ENCODE peak calls at places on chromosome 1, in eight cellular contexts. One of them, this sample, is unnamed.

GRCh38 chr1:201584510-201584991 is 45.6 kb downstream of the NAV1 start:
- DNase-seq in CD8-positive, alpha-beta T cell: no peak
- DNase-seq in DND-41: no peak
- DNase-seq in uterus: no peak
- DNase-seq in right cardiac atrium: peak; percentile 60
- DNase-seq in Peyer's patch: peak; percentile 53
- DNase-seq in upper lobe of right lung: peak; percentile 37
- DNase-seq in OCI-LY7: no peak
- DNase-seq in this sample: no peak

GRCh38 chr1:45442272-45442671 is 48.7 kb downstream of the TESK2 start:
- DNase-seq in CD8-positive, alpha-beta T cell: no peak
- DNase-seq in DND-41: no peak
- DNase-seq in uterus: no peak
- DNase-seq in right cardiac atrium: no peak
- DNase-seq in Peyer's patch: no peak
- DNase-seq in upper lobe of right lung: no peak
- DNase-seq in OCI-LY7: no peak
- DNase-seq in this sample: no peak

GRCh38 chr1:194419721-194420120 is 1233.3 kb upstream of the B3GALT2 start:
- DNase-seq in CD8-positive, alpha-beta T cell: no peak
- DNase-seq in DND-41: no peak
- DNase-seq in uterus: no peak
- DNase-seq in right cardiac atrium: no peak
- DNase-seq in Peyer's patch: no peak
- DNase-seq in upper lobe of right lung: no peak
- DNase-seq in OCI-LY7: peak; percentile 8
- DNase-seq in this sample: no peak

GRCh38 chr1:204224655-204225054 is 10.9 kb upstream of the GOLT1A start:
- DNase-seq in CD8-positive, alpha-beta T cell: no peak
- DNase-seq in DND-41: no peak
- DNase-seq in uterus: no peak
- DNase-seq in right cardiac atrium: no peak
- DNase-seq in Peyer's patch: peak; percentile 0
- DNase-seq in upper lobe of right lung: no peak
- DNase-seq in OCI-LY7: no peak
- DNase-seq in this sample: no peak

GRCh38 chr1:179080866-179081695 is 789 bp upstream of the TOR3A start:
- DNase-seq in CD8-positive, alpha-beta T cell: peak; percentile 64
- DNase-seq in DND-41: no peak
- DNase-seq in uterus: no peak
- DNase-seq in right cardiac atrium: no peak
- DNase-seq in Peyer's patch: no peak
- DNase-seq in upper lobe of right lung: no peak
- DNase-seq in OCI-LY7: peak; percentile 38
- DNase-seq in this sample: peak; percentile 52

GRCh38 chr1:65769621-65770020 is 23.1 kb upstream of the PDE4B start:
- DNase-seq in CD8-positive, alpha-beta T cell: no peak
- DNase-seq in DND-41: no peak
- DNase-seq in uterus: no peak
- DNase-seq in right cardiac atrium: no peak
- DNase-seq in Peyer's patch: no peak
- DNase-seq in upper lobe of right lung: no peak
- DNase-seq in OCI-LY7: no peak
- DNase-seq in this sample: no peak

GRCh38 chr1:45545553-45546310 is 4.9 kb upstream of the AKR1A1 start:
- DNase-seq in CD8-positive, alpha-beta T cell: no peak
- DNase-seq in DND-41: no peak
- DNase-seq in uterus: no peak
- DNase-seq in right cardiac atrium: no peak
- DNase-seq in Peyer's patch: no peak
- DNase-seq in upper lobe of right lung: no peak
- DNase-seq in OCI-LY7: no peak
- DNase-seq in this sample: no peak

GRCh38 chr1:174965006-174965971 is 34.5 kb upstream of the CACYBP start:
- DNase-seq in CD8-positive, alpha-beta T cell: peak; percentile 51
- DNase-seq in DND-41: no peak
- DNase-seq in uterus: no peak
- DNase-seq in right cardiac atrium: peak; percentile 39
- DNase-seq in Peyer's patch: peak; percentile 75
- DNase-seq in upper lobe of right lung: no peak
- DNase-seq in OCI-LY7: peak; percentile 54
- DNase-seq in this sample: peak; percentile 60

GRCh38 chr1:193457676-193458075 is 271.3 kb upstream of the B3GALT2 start:
- DNase-seq in CD8-positive, alpha-beta T cell: no peak
- DNase-seq in DND-41: no peak
- DNase-seq in uterus: no peak
- DNase-seq in right cardiac atrium: no peak
- DNase-seq in Peyer's patch: no peak
- DNase-seq in upper lobe of right lung: no peak
- DNase-seq in OCI-LY7: no peak
- DNase-seq in this sample: no peak

GRCh38 chr1:56968878-56969495 is 3.2 kb upstream of the C8B start:
- DNase-seq in CD8-positive, alpha-beta T cell: no peak
- DNase-seq in DND-41: no peak
- DNase-seq in uterus: no peak
- DNase-seq in right cardiac atrium: no peak
- DNase-seq in Peyer's patch: no peak
- DNase-seq in upper lobe of right lung: no peak
- DNase-seq in OCI-LY7: no peak
- DNase-seq in this sample: no peak

GRCh38 chr1:236833593-236833992 is 38.5 kb downstream of the MTR start:
- DNase-seq in CD8-positive, alpha-beta T cell: no peak
- DNase-seq in DND-41: no peak
- DNase-seq in uterus: no peak
- DNase-seq in right cardiac atrium: no peak
- DNase-seq in Peyer's patch: no peak
- DNase-seq in upper lobe of right lung: no peak
- DNase-seq in OCI-LY7: no peak
- DNase-seq in this sample: no peak

GRCh38 chr1:44609412-44609767 is 64.9 kb downstream of the TMEM53 start:
- DNase-seq in CD8-positive, alpha-beta T cell: peak; percentile 28
- DNase-seq in DND-41: peak; percentile 24
- DNase-seq in uterus: peak; percentile 71
- DNase-seq in right cardiac atrium: peak; percentile 84
- DNase-seq in Peyer's patch: peak; percentile 75
- DNase-seq in upper lobe of right lung: no peak
- DNase-seq in OCI-LY7: peak; percentile 47
- DNase-seq in this sample: peak; percentile 26

GRCh38 chr1:912740-913301 is 10.9 kb upstream of the SAMD11 start:
- DNase-seq in CD8-positive, alpha-beta T cell: peak; percentile 11
- DNase-seq in DND-41: peak; percentile 15
- DNase-seq in uterus: no peak
- DNase-seq in right cardiac atrium: peak; percentile 61
- DNase-seq in Peyer's patch: peak; percentile 45
- DNase-seq in upper lobe of right lung: peak; percentile 51
- DNase-seq in OCI-LY7: no peak
- DNase-seq in this sample: no peak

GRCh38 chr1:241569848-241570247 is 37.7 kb downstream of the KMO start:
- DNase-seq in CD8-positive, alpha-beta T cell: no peak
- DNase-seq in DND-41: no peak
- DNase-seq in uterus: no peak
- DNase-seq in right cardiac atrium: no peak
- DNase-seq in Peyer's patch: no peak
- DNase-seq in upper lobe of right lung: no peak
- DNase-seq in OCI-LY7: no peak
- DNase-seq in this sample: no peak

GRCh38 chr1:231943084-231943483 is 316.5 kb downstream of the DISC1 start:
- DNase-seq in CD8-positive, alpha-beta T cell: no peak
- DNase-seq in DND-41: no peak
- DNase-seq in uterus: no peak
- DNase-seq in right cardiac atrium: no peak
- DNase-seq in Peyer's patch: no peak
- DNase-seq in upper lobe of right lung: no peak
- DNase-seq in OCI-LY7: no peak
- DNase-seq in this sample: no peak

GRCh38 chr1:248696775-248697174 is 5.8 kb downstream of the OR14I1 start:
- DNase-seq in CD8-positive, alpha-beta T cell: no peak
- DNase-seq in DND-41: no peak
- DNase-seq in uterus: no peak
- DNase-seq in right cardiac atrium: no peak
- DNase-seq in Peyer's patch: no peak
- DNase-seq in upper lobe of right lung: no peak
- DNase-seq in OCI-LY7: no peak
- DNase-seq in this sample: no peak

GRCh38 chr1:248696261-248696660 is 6.3 kb downstream of the OR14I1 start:
- DNase-seq in CD8-positive, alpha-beta T cell: no peak
- DNase-seq in DND-41: no peak
- DNase-seq in uterus: no peak
- DNase-seq in right cardiac atrium: peak; percentile 53
- DNase-seq in Peyer's patch: peak; percentile 65
- DNase-seq in upper lobe of right lung: no peak
- DNase-seq in OCI-LY7: peak; percentile 48
- DNase-seq in this sample: peak; percentile 12

GRCh38 chr1:248697907-248698306 is 4.7 kb downstream of the OR14I1 start:
- DNase-seq in CD8-positive, alpha-beta T cell: no peak
- DNase-seq in DND-41: no peak
- DNase-seq in uterus: no peak
- DNase-seq in right cardiac atrium: no peak
- DNase-seq in Peyer's patch: peak; percentile 52
- DNase-seq in upper lobe of right lung: no peak
- DNase-seq in OCI-LY7: no peak
- DNase-seq in this sample: no peak

GRCh38 chr1:248699099-248699498 is 3.5 kb downstream of the OR14I1 start:
- DNase-seq in CD8-positive, alpha-beta T cell: no peak
- DNase-seq in DND-41: no peak
- DNase-seq in uterus: no peak
- DNase-seq in right cardiac atrium: no peak
- DNase-seq in Peyer's patch: no peak
- DNase-seq in upper lobe of right lung: no peak
- DNase-seq in OCI-LY7: no peak
- DNase-seq in this sample: no peak

GRCh38 chr1:248695451-248696132 is 7.0 kb downstream of the OR14I1 start:
- DNase-seq in CD8-positive, alpha-beta T cell: no peak
- DNase-seq in DND-41: no peak
- DNase-seq in uterus: no peak
- DNase-seq in right cardiac atrium: no peak
- DNase-seq in Peyer's patch: no peak
- DNase-seq in upper lobe of right lung: no peak
- DNase-seq in OCI-LY7: no peak
- DNase-seq in this sample: no peak
- H3K9me3 ChIP-seq in CD8-positive, alpha-beta T cell: no peaks in the 10 kb centered on the region
- H3K9me3 ChIP-seq in DND-41: no peaks in the 10 kb centered on the region
- H3K9me3 ChIP-seq in uterus: no peaks in the 10 kb centered on the region
- H3K9me3 ChIP-seq in right cardiac atrium: no peaks in the 10 kb centered on the region
- H3K9me3 ChIP-seq in Peyer's patch: no peaks in the 10 kb centered on the region
- H3K9me3 ChIP-seq in upper lobe of right lung: no peaks in the 10 kb centered on the region
- H3K9me3 ChIP-seq in OCI-LY7: no peaks in the 10 kb centered on the region
- H3K9me3 ChIP-seq in this sample: no peaks in the 10 kb centered on the region

GRCh38 chr1:208524376-208524775 is 280.2 kb upstream of the PLXNA2 start:
- DNase-seq in CD8-positive, alpha-beta T cell: no peak
- DNase-seq in DND-41: no peak
- DNase-seq in uterus: no peak
- DNase-seq in right cardiac atrium: no peak
- DNase-seq in Peyer's patch: no peak
- DNase-seq in upper lobe of right lung: no peak
- DNase-seq in OCI-LY7: no peak
- DNase-seq in this sample: no peak

GRCh38 chr1:208526726-208527125 is 282.5 kb upstream of the PLXNA2 start:
- DNase-seq in CD8-positive, alpha-beta T cell: no peak
- DNase-seq in DND-41: no peak
- DNase-seq in uterus: no peak
- DNase-seq in right cardiac atrium: no peak
- DNase-seq in Peyer's patch: no peak
- DNase-seq in upper lobe of right lung: no peak
- DNase-seq in OCI-LY7: no peak
- DNase-seq in this sample: no peak

GRCh38 chr1:208525417-208525816 is 281.2 kb upstream of the PLXNA2 start:
- DNase-seq in CD8-positive, alpha-beta T cell: no peak
- DNase-seq in DND-41: no peak
- DNase-seq in uterus: no peak
- DNase-seq in right cardiac atrium: no peak
- DNase-seq in Peyer's patch: no peak
- DNase-seq in upper lobe of right lung: no peak
- DNase-seq in OCI-LY7: no peak
- DNase-seq in this sample: no peak

GRCh38 chr1:208523007-208523406 is 278.8 kb upstream of the PLXNA2 start:
- DNase-seq in CD8-positive, alpha-beta T cell: no peak
- DNase-seq in DND-41: no peak
- DNase-seq in uterus: no peak
- DNase-seq in right cardiac atrium: no peak
- DNase-seq in Peyer's patch: no peak
- DNase-seq in upper lobe of right lung: no peak
- DNase-seq in OCI-LY7: no peak
- DNase-seq in this sample: no peak

GRCh38 chr1:208524920-208525319 is 280.7 kb upstream of the PLXNA2 start:
- DNase-seq in CD8-positive, alpha-beta T cell: no peak
- DNase-seq in DND-41: no peak
- DNase-seq in uterus: no peak
- DNase-seq in right cardiac atrium: no peak
- DNase-seq in Peyer's patch: no peak
- DNase-seq in upper lobe of right lung: no peak
- DNase-seq in OCI-LY7: no peak
- DNase-seq in this sample: no peak
- H3K27ac ChIP-seq in CD8-positive, alpha-beta T cell: no peak overlapping the region
- H3K27ac ChIP-seq in DND-41: no peak overlapping the region
- H3K27ac ChIP-seq in uterus: no peak overlapping the region
- H3K27ac ChIP-seq in right cardiac atrium: no peak overlapping the region
- H3K27ac ChIP-seq in Peyer's patch: no peak overlapping the region
- H3K27ac ChIP-seq in upper lobe of right lung: no peak overlapping the region
- H3K27ac ChIP-seq in OCI-LY7: no peak overlapping the region
- H3K27ac ChIP-seq in this sample: no peak overlapping the region

GRCh38 chr1:9315411-9316079 is 22.9 kb downstream of the SPSB1 start:
- DNase-seq in CD8-positive, alpha-beta T cell: no peak
- DNase-seq in DND-41: no peak
- DNase-seq in uterus: no peak
- DNase-seq in right cardiac atrium: peak; percentile 51
- DNase-seq in Peyer's patch: no peak
- DNase-seq in upper lobe of right lung: no peak
- DNase-seq in OCI-LY7: no peak
- DNase-seq in this sample: no peak

GRCh38 chr1:9316080-9316444 is 23.4 kb downstream of the SPSB1 start:
- DNase-seq in CD8-positive, alpha-beta T cell: no peak
- DNase-seq in DND-41: no peak
- DNase-seq in uterus: no peak
- DNase-seq in right cardiac atrium: no peak
- DNase-seq in Peyer's patch: no peak
- DNase-seq in upper lobe of right lung: no peak
- DNase-seq in OCI-LY7: no peak
- DNase-seq in this sample: no peak

GRCh38 chr1:9317591-9318331 is 25.1 kb downstream of the SPSB1 start:
- DNase-seq in CD8-positive, alpha-beta T cell: no peak
- DNase-seq in DND-41: no peak
- DNase-seq in uterus: peak; percentile 82
- DNase-seq in right cardiac atrium: peak; percentile 77
- DNase-seq in Peyer's patch: peak; percentile 56
- DNase-seq in upper lobe of right lung: no peak
- DNase-seq in OCI-LY7: no peak
- DNase-seq in this sample: no peak

GRCh38 chr1:9317072-9317471 is 24.4 kb downstream of the SPSB1 start:
- DNase-seq in CD8-positive, alpha-beta T cell: no peak
- DNase-seq in DND-41: no peak
- DNase-seq in uterus: no peak
- DNase-seq in right cardiac atrium: no peak
- DNase-seq in Peyer's patch: no peak
- DNase-seq in upper lobe of right lung: no peak
- DNase-seq in OCI-LY7: no peak
- DNase-seq in this sample: no peak

GRCh38 chr1:9316512-9316911 is 23.8 kb downstream of the SPSB1 start:
- DNase-seq in CD8-positive, alpha-beta T cell: no peak
- DNase-seq in DND-41: no peak
- DNase-seq in uterus: no peak
- DNase-seq in right cardiac atrium: peak; percentile 61
- DNase-seq in Peyer's patch: no peak
- DNase-seq in upper lobe of right lung: no peak
- DNase-seq in OCI-LY7: no peak
- DNase-seq in this sample: no peak
- H3K4me1 ChIP-seq in CD8-positive, alpha-beta T cell: no peaks in the 10 kb centered on the region
- H3K4me1 ChIP-seq in DND-41: peaks cover 3% of the 10 kb centered on the region
- H3K4me1 ChIP-seq in uterus: peaks cover 57% of the 10 kb centered on the region
- H3K4me1 ChIP-seq in right cardiac atrium: peaks cover 5% of the 10 kb centered on the region
- H3K4me1 ChIP-seq in Peyer's patch: peaks cover 20% of the 10 kb centered on the region
- H3K4me1 ChIP-seq in upper lobe of right lung: peaks cover 27% of the 10 kb centered on the region
- H3K4me1 ChIP-seq in OCI-LY7: peaks cover 50% of the 10 kb centered on the region
- H3K4me1 ChIP-seq in this sample: peaks cover 4% of the 10 kb centered on the region

GRCh38 chr1:227612658-227613057 is 49.3 kb downstream of the ZNF678 start:
- DNase-seq in CD8-positive, alpha-beta T cell: no peak
- DNase-seq in DND-41: no peak
- DNase-seq in uterus: no peak
- DNase-seq in right cardiac atrium: no peak
- DNase-seq in Peyer's patch: no peak
- DNase-seq in upper lobe of right lung: no peak
- DNase-seq in OCI-LY7: no peak
- DNase-seq in this sample: no peak
- H3K9me3 ChIP-seq in CD8-positive, alpha-beta T cell: peaks cover 18% of the 10 kb centered on the region
- H3K9me3 ChIP-seq in DND-41: peaks cover 44% of the 10 kb centered on the region
- H3K9me3 ChIP-seq in uterus: no peaks in the 10 kb centered on the region
- H3K9me3 ChIP-seq in right cardiac atrium: no peaks in the 10 kb centered on the region
- H3K9me3 ChIP-seq in Peyer's patch: no peaks in the 10 kb centered on the region
- H3K9me3 ChIP-seq in upper lobe of right lung: peaks cover 5% of the 10 kb centered on the region
- H3K9me3 ChIP-seq in OCI-LY7: peaks cover 20% of the 10 kb centered on the region
- H3K9me3 ChIP-seq in this sample: no peaks in the 10 kb centered on the region

This sample was measured in naive thymus-derived CD4-positive, alpha-beta T cell.